ENCODE peak calls at places on chromosomes 11 and 22, in five cellular contexts. One of them, this sample, is unnamed. For H3K4me1 and H3K27me3, the result is how much of the 10 kb centered on the place peaks cover.

GRCh38 chr22:23149743-23150238 is 4.5 kb downstream of the RAB36 start:
- DNase-seq in suprapubic skin: peak
- DNase-seq in mammary epithelial cell: no peak
- DNase-seq in upper lobe of right lung: no peak
- DNase-seq in left ventricle myocardium inferior: no peak
- DNase-seq in this sample: peak

GRCh38 chr11:35593143-35593542 is 25.1 kb upstream of the FJX1 start:
- DNase-seq in suprapubic skin: no peak
- DNase-seq in mammary epithelial cell: peak
- DNase-seq in upper lobe of right lung: no peak
- DNase-seq in left ventricle myocardium inferior: no peak
- DNase-seq in this sample: no peak

GRCh38 chr11:59207988-59208432 is 4.7 kb downstream of the MPEG1 start:
- DNase-seq in suprapubic skin: no peak
- DNase-seq in mammary epithelial cell: peak
- DNase-seq in upper lobe of right lung: no peak
- DNase-seq in left ventricle myocardium inferior: no peak
- DNase-seq in this sample: no peak

GRCh38 chr11:14905104-14906033 is 13.3 kb upstream of the CYP2R1 start:
- DNase-seq in suprapubic skin: peak
- DNase-seq in mammary epithelial cell: no peak
- DNase-seq in upper lobe of right lung: peak
- DNase-seq in left ventricle myocardium inferior: peak
- DNase-seq in this sample: peak

GRCh38 chr11:70462818-70463477 is 64.6 kb downstream of the CTTN start:
- DNase-seq in suprapubic skin: no peak
- DNase-seq in mammary epithelial cell: no peak
- DNase-seq in upper lobe of right lung: no peak
- DNase-seq in left ventricle myocardium inferior: no peak
- DNase-seq in this sample: no peak

GRCh38 chr22:36329217-36330078 is 58.3 kb downstream of the MYH9 start:
- DNase-seq in suprapubic skin: no peak
- DNase-seq in mammary epithelial cell: peak
- DNase-seq in upper lobe of right lung: no peak
- DNase-seq in left ventricle myocardium inferior: peak
- DNase-seq in this sample: peak

GRCh38 chr22:49037701-49038245 is 789.9 kb downstream of the BRD1 start:
- DNase-seq in suprapubic skin: no peak
- DNase-seq in mammary epithelial cell: no peak
- DNase-seq in upper lobe of right lung: no peak
- DNase-seq in left ventricle myocardium inferior: no peak
- DNase-seq in this sample: peak

GRCh38 chr11:66002648-66003225 is 434 bp downstream of the BANF1 start:
- DNase-seq in suprapubic skin: no peak
- DNase-seq in mammary epithelial cell: no peak
- DNase-seq in upper lobe of right lung: no peak
- DNase-seq in left ventricle myocardium inferior: peak
- DNase-seq in this sample: no peak

GRCh38 chr11:68946416-68947090 is 34.2 kb downstream of the MRGPRD start:
- DNase-seq in suprapubic skin: no peak
- DNase-seq in mammary epithelial cell: peak
- DNase-seq in upper lobe of right lung: no peak
- DNase-seq in left ventricle myocardium inferior: no peak
- DNase-seq in this sample: peak

GRCh38 chr22:48403521-48403921 is 1424.2 kb downstream of the BRD1 start:
- DNase-seq in suprapubic skin: no peak
- DNase-seq in mammary epithelial cell: no peak
- DNase-seq in upper lobe of right lung: no peak
- DNase-seq in left ventricle myocardium inferior: no peak
- DNase-seq in this sample: no peak

GRCh38 chr11:83764643-83765042 is 478.5 kb upstream of the CCDC90B start:
- DNase-seq in suprapubic skin: no peak
- DNase-seq in mammary epithelial cell: no peak
- DNase-seq in upper lobe of right lung: no peak
- DNase-seq in left ventricle myocardium inferior: no peak
- DNase-seq in this sample: no peak

GRCh38 chr11:120327311-120327710 is 2.2 kb downstream of the TLCD5 start:
- DNase-seq in suprapubic skin: no peak
- DNase-seq in mammary epithelial cell: no peak
- DNase-seq in upper lobe of right lung: no peak
- DNase-seq in left ventricle myocardium inferior: no peak
- DNase-seq in this sample: no peak

GRCh38 chr11:121795206-121795605 is 320.8 kb downstream of the BLID start:
- DNase-seq in suprapubic skin: no peak
- DNase-seq in mammary epithelial cell: no peak
- DNase-seq in upper lobe of right lung: no peak
- DNase-seq in left ventricle myocardium inferior: no peak
- DNase-seq in this sample: no peak

GRCh38 chr11:1936781-1937615 is 10.1 kb upstream of the MRPL23 start:
- DNase-seq in suprapubic skin: peak
- DNase-seq in mammary epithelial cell: no peak
- DNase-seq in upper lobe of right lung: peak
- DNase-seq in left ventricle myocardium inferior: peak
- DNase-seq in this sample: peak

GRCh38 chr11:28269621-28270020 is 161.4 kb downstream of the METTL15 start:
- DNase-seq in suprapubic skin: no peak
- DNase-seq in mammary epithelial cell: no peak
- DNase-seq in upper lobe of right lung: no peak
- DNase-seq in left ventricle myocardium inferior: no peak
- DNase-seq in this sample: no peak

GRCh38 chr11:121318848-121319834 is 26.6 kb downstream of the SC5D start:
- DNase-seq in suprapubic skin: no peak
- DNase-seq in mammary epithelial cell: peak
- DNase-seq in upper lobe of right lung: no peak
- DNase-seq in left ventricle myocardium inferior: no peak
- DNase-seq in this sample: no peak

GRCh38 chr11:130022799-130023198 is 20.2 kb upstream of the PRDM10 start:
- DNase-seq in suprapubic skin: no peak
- DNase-seq in mammary epithelial cell: no peak
- DNase-seq in upper lobe of right lung: no peak
- DNase-seq in left ventricle myocardium inferior: no peak
- DNase-seq in this sample: no peak

GRCh38 chr11:2114430-2115241 is 24.6 kb downstream of the IGF2 start:
- DNase-seq in suprapubic skin: no peak
- DNase-seq in mammary epithelial cell: no peak
- DNase-seq in upper lobe of right lung: no peak
- DNase-seq in left ventricle myocardium inferior: no peak
- DNase-seq in this sample: no peak

GRCh38 chr11:2510626-2511402 is 66.0 kb downstream of the KCNQ1 start:
- DNase-seq in suprapubic skin: peak
- DNase-seq in mammary epithelial cell: no peak
- DNase-seq in upper lobe of right lung: peak
- DNase-seq in left ventricle myocardium inferior: peak
- DNase-seq in this sample: peak

GRCh38 chr22:36211237-36211881 is 9.8 kb upstream of the APOL4 start:
- DNase-seq in suprapubic skin: no peak
- DNase-seq in mammary epithelial cell: no peak
- DNase-seq in upper lobe of right lung: no peak
- DNase-seq in left ventricle myocardium inferior: no peak
- DNase-seq in this sample: no peak

GRCh38 chr11:47412152-47412746 is 3.9 kb downstream of the SLC39A13 start:
- DNase-seq in suprapubic skin: peak
- DNase-seq in mammary epithelial cell: no peak
- DNase-seq in upper lobe of right lung: peak
- DNase-seq in left ventricle myocardium inferior: peak
- DNase-seq in this sample: peak

GRCh38 chr11:47408598-47409439 is 429 bp downstream of the SLC39A13 start:
- DNase-seq in suprapubic skin: peak
- DNase-seq in mammary epithelial cell: peak
- DNase-seq in upper lobe of right lung: peak
- DNase-seq in left ventricle myocardium inferior: no peak
- DNase-seq in this sample: peak

GRCh38 chr11:47407746-47408590 is at the start of gene SLC39A13:
- DNase-seq in suprapubic skin: peak
- DNase-seq in mammary epithelial cell: peak
- DNase-seq in upper lobe of right lung: peak
- DNase-seq in left ventricle myocardium inferior: peak
- DNase-seq in this sample: peak

GRCh38 chr11:47409440-47410403 is 1.3 kb downstream of the SLC39A13 start:
- DNase-seq in suprapubic skin: peak
- DNase-seq in mammary epithelial cell: peak
- DNase-seq in upper lobe of right lung: no peak
- DNase-seq in left ventricle myocardium inferior: no peak
- DNase-seq in this sample: peak

DNA sequence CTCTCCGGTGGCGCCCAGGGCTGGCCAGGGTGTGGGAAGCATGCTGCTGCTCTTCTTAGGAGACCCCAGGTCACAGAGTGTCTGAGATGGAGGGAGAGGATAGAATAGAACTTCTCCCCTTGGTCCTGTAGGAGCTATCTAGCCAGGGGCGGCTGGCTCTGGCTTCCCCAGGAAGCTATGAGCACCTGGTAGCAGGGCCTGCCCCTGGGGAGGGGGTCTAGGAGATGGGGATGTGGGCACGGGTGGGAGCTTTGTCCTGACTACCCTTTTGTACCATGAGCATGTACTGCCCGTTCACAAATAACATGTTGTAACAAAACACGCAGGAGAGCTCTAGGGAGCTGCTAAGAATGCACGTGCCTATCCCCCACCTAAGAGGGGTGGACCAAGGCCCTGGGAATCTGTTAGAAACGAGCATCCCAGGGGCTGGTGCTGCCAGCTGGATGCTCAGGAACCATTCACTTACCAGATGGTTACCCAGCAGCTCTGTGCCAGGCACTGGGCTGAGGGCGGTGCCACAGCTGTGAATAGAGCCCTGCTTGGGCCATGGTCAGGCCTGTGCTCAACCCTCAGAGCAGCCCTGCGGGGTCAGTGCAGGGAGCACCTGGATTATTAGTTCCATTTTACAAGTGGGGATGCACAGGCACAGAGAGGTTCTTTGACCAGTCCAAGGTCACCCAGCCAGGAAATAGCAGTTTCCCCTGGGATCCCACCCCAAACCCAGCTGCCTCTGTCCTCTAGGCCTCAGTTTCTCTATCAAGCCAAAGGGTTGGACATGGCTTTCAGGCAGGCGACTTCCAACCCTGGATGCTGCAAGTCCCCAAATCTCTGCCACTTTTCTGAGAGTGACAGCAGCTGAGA is 2.2 kb downstream of the SLC39A13 start:
- DNase-seq in suprapubic skin: peak
- DNase-seq in mammary epithelial cell: no peak
- DNase-seq in upper lobe of right lung: no peak
- DNase-seq in left ventricle myocardium inferior: no peak
- DNase-seq in this sample: no peak
- H3K4me1 ChIP-seq in suprapubic skin: half or more
- H3K4me1 ChIP-seq in mammary epithelial cell: half or more
- H3K4me1 ChIP-seq in upper lobe of right lung: under half
- H3K4me1 ChIP-seq in left ventricle myocardium inferior: half or more
- H3K4me1 ChIP-seq in this sample: under half

DNA sequence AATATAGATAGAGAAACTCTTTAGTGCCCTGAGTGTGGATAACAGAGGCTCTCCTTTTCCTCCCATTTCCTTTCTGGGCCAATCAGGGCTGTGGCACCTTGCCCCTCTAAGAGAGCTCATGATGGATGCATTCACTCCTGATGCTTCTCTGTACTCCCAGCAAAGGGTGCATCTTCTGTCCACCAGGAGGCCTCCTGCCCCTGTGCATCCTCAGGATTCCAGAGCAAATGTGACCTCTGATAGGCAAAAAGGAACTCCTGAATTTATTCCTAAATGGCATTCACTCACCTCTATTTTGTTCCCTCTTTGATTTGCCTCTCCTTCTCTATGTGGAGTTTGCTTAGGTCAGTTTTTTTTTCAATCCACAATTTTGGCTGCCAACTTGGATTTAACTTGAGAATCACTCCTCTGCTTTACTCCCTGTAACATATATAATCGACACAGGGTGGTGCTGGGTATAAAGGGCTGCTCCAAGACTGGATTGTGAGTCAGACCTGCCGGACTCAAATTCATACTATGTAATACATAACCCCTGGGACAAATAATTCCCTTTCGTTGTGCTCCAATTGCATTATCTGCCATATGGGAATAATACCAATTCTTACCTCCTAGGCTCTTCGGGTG is 1.1 kb upstream of the MRGPRX4 start:
- DNase-seq in suprapubic skin: no peak
- DNase-seq in mammary epithelial cell: peak
- DNase-seq in upper lobe of right lung: no peak
- DNase-seq in left ventricle myocardium inferior: no peak
- DNase-seq in this sample: no peak
- TF ChIP-seq CTCF in suprapubic skin: no peak
- TF ChIP-seq CTCF in mammary epithelial cell: peak
- TF ChIP-seq CTCF in upper lobe of right lung: peak
- TF ChIP-seq CTCF in left ventricle myocardium inferior: peak
- TF ChIP-seq CTCF in this sample: peak

DNA sequence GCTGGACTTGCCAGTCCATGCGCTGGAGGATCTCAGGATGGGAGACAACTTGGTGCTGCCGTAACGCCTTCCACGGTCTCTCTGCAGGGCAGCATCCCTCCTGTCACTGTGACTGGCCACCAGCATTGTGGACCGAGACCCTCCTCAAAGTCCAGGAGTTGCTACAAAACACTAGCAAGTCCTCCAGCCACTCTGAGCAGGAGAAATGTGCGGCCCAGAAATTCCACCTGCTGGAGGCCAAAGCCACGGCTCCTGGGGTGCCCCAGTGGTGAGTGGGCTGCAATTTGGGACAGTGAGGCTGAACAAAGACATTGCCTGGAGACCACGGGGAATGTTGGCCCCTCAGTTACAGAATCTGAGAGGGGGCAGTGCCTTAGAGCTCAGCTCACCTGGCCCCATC is 6.9 kb upstream of the DSCAML1 start:
- DNase-seq in suprapubic skin: no peak
- DNase-seq in mammary epithelial cell: no peak
- DNase-seq in upper lobe of right lung: no peak
- DNase-seq in left ventricle myocardium inferior: no peak
- DNase-seq in this sample: peak
- H3K27me3 ChIP-seq in suprapubic skin: under half
- H3K27me3 ChIP-seq in mammary epithelial cell: under half
- H3K27me3 ChIP-seq in upper lobe of right lung: under half
- H3K27me3 ChIP-seq in left ventricle myocardium inferior: under half
- H3K27me3 ChIP-seq in this sample: under half

DNA sequence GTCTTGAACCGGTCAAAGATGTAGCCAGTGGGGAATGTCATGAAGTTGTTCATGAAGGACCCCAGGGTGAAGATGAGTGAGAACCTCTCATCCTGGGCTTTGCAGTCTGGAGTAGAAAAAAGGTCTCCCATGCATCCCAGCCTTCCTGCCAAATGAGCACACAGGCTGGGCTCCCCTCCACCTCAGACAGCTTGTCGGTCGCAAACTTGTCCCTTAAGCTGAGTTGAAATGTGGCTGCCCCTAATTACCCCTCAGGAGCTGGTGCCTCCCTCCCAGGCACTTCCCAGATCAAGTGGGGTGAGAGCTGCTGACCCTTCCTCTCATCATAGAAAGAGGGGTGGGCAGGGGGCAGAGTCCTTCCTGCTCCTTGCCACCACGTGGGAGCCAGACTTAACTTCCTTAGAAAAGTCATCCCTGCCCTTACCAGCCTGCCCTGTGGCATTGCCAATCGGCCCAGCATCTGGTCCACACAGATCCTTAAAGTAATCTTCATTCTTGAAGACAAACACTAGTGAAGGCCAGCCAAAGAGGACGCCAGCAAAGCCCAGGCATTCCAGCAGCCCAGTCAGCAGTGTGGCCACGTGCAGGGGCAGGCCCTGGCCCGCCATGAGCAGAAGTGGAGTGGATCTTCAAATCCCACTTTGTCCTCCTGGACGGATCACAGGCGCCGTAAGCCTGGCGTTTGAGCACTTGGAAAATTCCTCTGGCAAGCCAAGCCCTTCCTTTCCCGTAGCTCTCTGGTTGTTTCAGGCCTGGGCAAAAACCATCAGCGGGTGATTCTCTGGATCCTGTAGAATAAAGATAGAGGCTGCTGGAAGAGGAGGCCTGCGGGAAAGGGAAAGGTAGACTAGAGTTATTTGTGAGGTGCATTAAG is 1.1 kb downstream of the SLC43A3 start:
- DNase-seq in suprapubic skin: peak
- DNase-seq in mammary epithelial cell: peak
- DNase-seq in upper lobe of right lung: peak
- DNase-seq in left ventricle myocardium inferior: peak
- DNase-seq in this sample: peak
- H3K4me1 ChIP-seq in suprapubic skin: half or more
- H3K4me1 ChIP-seq in mammary epithelial cell: under half
- H3K4me1 ChIP-seq in upper lobe of right lung: under half
- H3K4me1 ChIP-seq in left ventricle myocardium inferior: half or more
- H3K4me1 ChIP-seq in this sample: half or more

This sample was measured in spleen.